ENCODE peak calls at places on chromosomes 11 and 22, in five cellular contexts. T, Q, M, Z and H are unnamed samples.

GRCh38 chr11:132588366-132588765 is 943.9 kb downstream of the OPCML start:
- DNase-seq in T (no peak), Q (no peak), M (no peak), Z (no peak), H (no peak)

GRCh38 chr11:111571829-111572501 is 30.3 kb upstream of the SIK2 start:
- DNase-seq in T (no peak), Q (no peak), M (no peak), Z (no peak), H (no peak)

GRCh38 chr11:126331286-126331685 is 24.2 kb upstream of the ST3GAL4 start:
- DNase-seq in T (no peak), Q (no peak), M (no peak), Z (no peak), H (no peak)

GRCh38 chr22:31122196-31122531 is 602 bp upstream of the INPP5J start:
- DNase-seq in T (no peak), Q (no peak), M (no peak), Z (no peak), H (no peak)

GRCh38 chr11:124759268-124760204 is 2.6 kb downstream of the ESAM start:
- DNase-seq in T (no peak), Q (no peak), M (peak; percentile 78), Z (no peak), H (peak; percentile 88)

GRCh38 chr11:122108192-122108799 is 7.7 kb downstream of the BLID start:
- DNase-seq in T (no peak), Q (peak; percentile 42), M (no peak), Z (no peak), H (no peak)

GRCh38 chr11:119501777-119502405 is 78.9 kb upstream of the THY1 start:
- DNase-seq in T (no peak), Q (no peak), M (no peak), Z (no peak), H (no peak)

GRCh38 chr11:100927579-100927978 is 202.0 kb downstream of the PGR start:
- DNase-seq in T (no peak), Q (no peak), M (no peak), Z (no peak), H (no peak)

GRCh38 chr22:47966316-47966715 is 1203.9 kb downstream of the TBC1D22A start:
- DNase-seq in T (no peak), Q (no peak), M (no peak), Z (no peak), H (no peak)

GRCh38 chr22:41380993-41381328 is 781 bp upstream of the TEF start:
- DNase-seq in T (no peak), Q (peak; percentile 88), M (no peak), Z (peak; percentile 79), H (no peak)

GRCh38 chr22:38742176-38742942 is 13.4 kb downstream of the SUN2 start:
- DNase-seq in T (no peak), Q (no peak), M (no peak), Z (no peak), H (no peak)

GRCh38 chr22:30483169-30483568 is 11.4 kb upstream of the SEC14L3 start:
- DNase-seq in T (no peak), Q (no peak), M (no peak), Z (no peak), H (no peak)

GRCh38 chr22:39808087-39808486 is 85.5 kb downstream of the ENTHD1 start:
- DNase-seq in T (peak; percentile 55), Q (no peak), M (no peak), Z (no peak), H (no peak)
- TF ChIP-seq CTCF in T (no peak), Q (peak; percentile 10), M (peak; percentile 36), Z (peak; percentile 51), H (peak; percentile 14)

GRCh38 chr22:27801197-27801615 is 350 bp downstream of the MN1 start:
- DNase-seq in T (peak; percentile 57), Q (peak; percentile 61), M (peak; percentile 36), Z (peak; percentile 52), H (peak; percentile 48)

GRCh38 chr22:27798526-27799333 is 2.8 kb downstream of the MN1 start:
- DNase-seq in T (no peak), Q (no peak), M (no peak), Z (no peak), H (no peak)

GRCh38 chr22:27801616-27802388 is at the start of gene MN1:
- DNase-seq in T (peak; percentile 75), Q (peak; percentile 55), M (peak; percentile 69), Z (peak; percentile 60), H (peak; percentile 67)

GRCh38 chr22:27799334-27800249 is 2.0 kb downstream of the MN1 start:
- DNase-seq in T (no peak), Q (no peak), M (peak; percentile 34), Z (no peak), H (no peak)

GRCh38 chr22:27800250-27801131 is 1.1 kb downstream of the MN1 start:
- DNase-seq in T (no peak), Q (no peak), M (peak; percentile 33), Z (peak; percentile 60), H (peak; percentile 52)
- H3K27ac ChIP-seq in T (no peak overlapping the region), Q (no peak overlapping the region), M (peak overlapping the region; percentile 93), Z (no peak overlapping the region), H (peak overlapping the region; percentile 84)

DNA sequence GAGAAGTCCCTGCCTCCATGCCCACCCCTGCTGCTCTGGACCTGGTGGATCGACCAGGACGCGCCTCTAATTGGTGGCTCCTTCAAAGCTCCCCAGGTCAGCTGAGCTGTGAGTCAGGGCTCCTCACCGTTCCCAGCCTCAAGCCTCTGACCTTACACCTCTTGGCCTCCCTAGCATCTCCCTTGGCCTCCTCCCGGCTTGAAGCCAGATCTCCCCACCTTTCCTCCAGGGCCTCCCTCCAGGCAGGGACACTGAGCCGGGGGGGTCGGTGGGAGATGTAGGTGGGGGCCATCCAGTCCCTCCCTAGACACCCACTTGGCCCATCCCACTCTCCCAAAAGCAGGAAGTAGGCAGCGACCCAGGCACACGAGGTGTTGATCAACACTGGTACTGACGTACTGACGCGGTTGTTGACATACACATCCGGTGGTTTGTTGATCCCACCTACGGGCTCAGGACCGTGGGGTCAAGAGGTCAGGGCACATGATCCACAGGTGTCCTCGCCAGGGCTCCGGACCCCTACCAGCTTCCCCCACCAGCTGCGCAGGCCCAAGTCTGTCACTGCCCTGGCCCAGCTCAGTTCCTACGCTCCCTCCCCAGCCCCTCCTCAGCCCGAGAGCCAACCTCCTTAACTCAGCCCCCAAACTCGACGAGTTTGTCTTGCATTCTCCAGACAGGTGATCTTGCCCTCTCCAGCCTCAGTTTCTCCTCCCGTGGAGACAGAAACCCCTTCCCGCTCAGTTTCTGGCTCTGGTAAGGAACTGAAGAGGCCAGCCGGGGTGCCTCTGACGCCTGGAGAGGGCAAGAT is 765 bp downstream of the ATG2A start:
- DNase-seq in T (no peak), Q (peak; percentile 54), M (no peak), Z (peak; percentile 48), H (no peak)
- TF ChIP-seq CTCF in T (no peak), Q (no peak), M (no peak), Z (no peak), H (no peak)

DNA sequence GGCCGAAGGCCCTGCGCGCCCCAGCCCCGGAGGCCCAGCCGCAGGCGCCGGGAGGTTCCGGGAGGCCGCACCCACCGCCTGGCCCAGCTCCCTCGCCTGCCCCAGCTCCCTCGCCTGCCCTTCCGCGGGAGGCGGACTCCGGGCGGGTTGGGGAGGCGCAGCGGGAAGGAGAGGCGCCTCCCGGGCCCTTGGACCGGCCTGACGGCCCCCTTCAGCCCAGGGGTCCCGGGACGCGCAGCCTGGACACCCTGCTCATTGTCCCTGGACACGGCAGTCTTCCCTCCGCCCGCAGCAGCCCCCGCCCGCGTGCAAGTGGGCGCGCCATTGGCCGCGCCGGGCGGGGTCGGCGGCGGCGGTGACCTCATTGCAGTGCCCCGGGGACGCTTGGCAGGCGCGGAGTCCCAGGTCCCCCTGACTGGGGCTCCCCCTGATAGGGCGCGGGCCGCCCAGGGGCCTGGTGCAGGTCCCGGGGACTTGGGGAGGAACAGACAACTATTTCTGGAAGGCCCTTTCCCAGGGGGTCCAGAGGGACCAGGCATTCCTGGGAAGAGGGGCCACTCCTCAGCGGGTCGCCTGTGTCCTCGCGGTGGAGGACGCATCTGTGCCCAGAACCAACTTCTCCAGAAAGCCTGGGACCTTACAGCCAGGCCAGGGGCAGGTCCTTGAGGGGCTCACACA is 501 bp downstream of the CD151 start:
- DNase-seq in T (no peak), Q (peak; percentile 86), M (peak; percentile 73), Z (peak; percentile 55), H (peak; percentile 72)
- H3K27ac ChIP-seq in T (no peak overlapping the region), Q (peak overlapping the region; percentile 87), M (peak overlapping the region; percentile 98), Z (peak overlapping the region; percentile 92), H (peak overlapping the region; percentile 90)

DNA sequence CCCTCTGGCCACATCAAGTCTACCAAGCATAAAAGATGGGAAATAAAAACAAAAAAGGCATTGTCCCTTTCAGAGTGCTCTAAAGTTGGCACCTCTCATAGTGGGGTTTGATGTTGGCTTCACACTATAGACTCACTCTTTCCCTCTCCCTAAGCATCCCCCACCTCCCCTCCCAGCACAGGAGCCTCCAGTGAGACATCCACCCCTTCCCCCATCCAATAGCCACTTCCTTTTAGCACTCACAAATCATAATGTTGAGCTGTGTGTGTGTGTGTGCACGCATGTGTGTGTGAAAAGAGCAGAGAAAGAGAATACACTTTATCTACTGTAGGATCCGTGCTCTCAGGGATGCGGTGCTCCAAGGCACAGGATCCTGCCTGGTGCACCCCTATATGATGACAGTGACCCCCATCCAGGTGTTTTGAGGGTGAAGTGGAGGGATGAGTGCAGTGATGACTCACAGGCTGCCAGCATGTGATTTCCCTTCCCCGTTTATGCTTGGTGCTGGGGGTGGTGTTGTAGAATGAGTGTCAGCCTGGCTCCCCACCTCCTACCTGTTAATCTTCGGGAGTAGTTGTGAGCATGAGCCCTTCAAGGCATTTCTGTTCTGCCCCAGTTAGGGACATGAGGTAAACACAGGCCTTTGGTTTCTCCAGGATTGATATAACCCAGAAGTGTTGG is 235.2 kb upstream of the B3GAT1 start:
- DNase-seq in T (no peak), Q (no peak), M (no peak), Z (no peak), H (no peak)
- TF ChIP-seq CTCF in T (no peak), Q (no peak), M (no peak), Z (no peak), H (no peak)

DNA sequence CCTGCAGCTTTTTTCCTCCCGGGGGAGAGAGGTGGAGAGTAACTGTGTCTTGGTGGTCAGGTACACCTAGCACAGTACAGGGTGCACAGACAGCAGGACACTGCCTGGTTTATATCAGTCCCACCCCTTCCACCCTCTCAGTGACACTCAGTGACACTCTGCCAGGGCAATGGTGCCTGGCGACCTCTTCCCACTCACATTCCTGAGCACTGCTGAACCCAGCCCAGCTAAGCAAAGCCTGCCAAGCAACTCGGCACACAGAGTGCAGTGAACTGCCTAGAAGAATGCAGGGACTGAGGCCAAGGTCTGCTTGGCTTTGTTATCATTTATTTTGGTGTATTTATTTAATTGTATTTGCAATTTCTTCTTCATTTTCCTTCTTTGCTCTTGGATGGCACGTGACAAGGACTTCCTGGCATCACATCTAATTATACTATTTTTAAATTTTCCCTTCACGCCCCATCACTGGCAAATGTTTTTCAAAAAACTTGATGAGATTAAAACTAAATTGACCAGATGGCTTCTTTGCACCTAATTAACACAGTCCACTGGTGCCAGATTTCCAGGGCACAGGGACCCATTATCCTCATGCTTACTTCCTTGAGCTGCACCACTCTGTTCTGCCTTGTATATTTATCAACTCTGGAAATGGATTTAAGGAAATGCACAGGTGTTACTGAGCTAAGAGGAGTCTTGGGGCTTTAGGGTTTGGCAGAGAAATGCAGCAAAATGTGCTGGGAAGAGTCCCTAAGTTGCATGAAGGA is 205.6 kb downstream of the ADAMTS15 start:
- DNase-seq in T (no peak), Q (no peak), M (peak; percentile 86), Z (no peak), H (peak; percentile 84)
- H3K27ac ChIP-seq in T (no peak overlapping the region), Q (peak overlapping the region; percentile 76), M (peak overlapping the region; percentile 92), Z (no peak overlapping the region), H (peak overlapping the region; percentile 71)